ENCODE peak calls at places on chromosomes 6 and 20, in five cellular contexts. One of them, this sample, is unnamed.

GRCh38 chr6:105642708-105643107 is 239.8 kb upstream of the PREP start:
- DNase-seq in lower leg skin: no peak
- DNase-seq in RWPE1: peak
- DNase-seq in choroid plexus epithelial cell: peak
- DNase-seq in astrocyte of the spinal cord: peak
- DNase-seq in this sample: no peak

GRCh38 chr6:149079911-149080501 is 237.5 kb upstream of the TAB2 start:
- DNase-seq in lower leg skin: no peak
- DNase-seq in RWPE1: peak
- DNase-seq in choroid plexus epithelial cell: no peak
- DNase-seq in astrocyte of the spinal cord: peak
- DNase-seq in this sample: no peak

GRCh38 chr6:73339340-73339739 is 14.7 kb downstream of the DPPA5 start:
- DNase-seq in lower leg skin: peak
- DNase-seq in RWPE1: peak
- DNase-seq in choroid plexus epithelial cell: no peak
- DNase-seq in astrocyte of the spinal cord: peak
- DNase-seq in this sample: no peak

GRCh38 chr20:2114990-2115681 is 13.5 kb downstream of the STK35 start:
- DNase-seq in lower leg skin: no peak
- DNase-seq in RWPE1: no peak
- DNase-seq in choroid plexus epithelial cell: peak
- DNase-seq in astrocyte of the spinal cord: no peak
- DNase-seq in this sample: no peak

GRCh38 chr20:48776306-48776705 is 51.5 kb downstream of the PREX1 start:
- DNase-seq in lower leg skin: no peak
- DNase-seq in RWPE1: no peak
- DNase-seq in choroid plexus epithelial cell: peak
- DNase-seq in astrocyte of the spinal cord: peak
- DNase-seq in this sample: no peak

GRCh38 chr20:45408646-45409213 is 641 bp downstream of the DBNDD2 start:
- DNase-seq in lower leg skin: no peak
- DNase-seq in RWPE1: no peak
- DNase-seq in choroid plexus epithelial cell: no peak
- DNase-seq in astrocyte of the spinal cord: no peak
- DNase-seq in this sample: no peak

GRCh38 chr6:18277181-18278006 is 13.1 kb upstream of the DEK start:
- DNase-seq in lower leg skin: no peak
- DNase-seq in RWPE1: no peak
- DNase-seq in choroid plexus epithelial cell: no peak
- DNase-seq in astrocyte of the spinal cord: no peak
- DNase-seq in this sample: no peak

GRCh38 chr20:51624157-51624731 is 81.7 kb upstream of the NFATC2 start:
- DNase-seq in lower leg skin: peak
- DNase-seq in RWPE1: peak
- DNase-seq in choroid plexus epithelial cell: peak
- DNase-seq in astrocyte of the spinal cord: peak
- DNase-seq in this sample: peak

GRCh38 chr6:161079566-161080262 is 88.1 kb downstream of the MAP3K4 start:
- DNase-seq in lower leg skin: no peak
- DNase-seq in RWPE1: peak
- DNase-seq in choroid plexus epithelial cell: peak
- DNase-seq in astrocyte of the spinal cord: peak
- DNase-seq in this sample: no peak

GRCh38 chr20:50014570-50015562 is 32.1 kb downstream of the SNAI1 start:
- DNase-seq in lower leg skin: no peak
- DNase-seq in RWPE1: no peak
- DNase-seq in choroid plexus epithelial cell: no peak
- DNase-seq in astrocyte of the spinal cord: no peak
- DNase-seq in this sample: no peak

DNA sequence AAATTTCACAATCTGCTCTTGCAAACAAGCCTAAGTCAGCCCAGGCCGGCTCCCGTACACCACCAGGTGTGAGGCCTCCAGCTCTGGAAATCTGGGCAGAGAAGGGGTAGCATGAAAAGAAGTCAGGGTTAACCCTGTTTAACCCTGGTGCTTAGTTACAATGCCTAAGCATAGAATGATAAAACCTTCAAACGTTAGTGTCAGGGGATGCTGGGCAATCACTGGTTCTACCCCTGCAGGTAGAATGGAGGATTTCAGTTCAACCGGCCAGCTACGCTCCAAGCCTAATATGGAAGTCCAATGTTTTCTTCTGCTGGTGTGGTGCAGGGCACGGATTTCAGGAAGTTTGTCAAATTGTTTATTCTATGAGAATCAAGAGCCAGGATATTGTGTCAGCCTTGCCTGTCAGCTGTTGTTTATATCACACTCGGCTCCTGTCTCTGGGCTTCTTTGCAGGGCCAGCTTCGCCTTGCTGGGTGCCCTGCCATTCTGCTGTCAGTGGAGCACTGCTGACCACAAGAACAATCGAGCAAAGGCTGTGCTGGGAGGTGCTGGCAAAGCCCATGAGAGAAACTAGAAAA is 20.2 kb upstream of the CD93 start:
- DNase-seq in lower leg skin: no peak
- DNase-seq in RWPE1: no peak
- DNase-seq in choroid plexus epithelial cell: peak
- DNase-seq in astrocyte of the spinal cord: no peak
- DNase-seq in this sample: no peak
- TF ChIP-seq CTCF in lower leg skin: no peak
- TF ChIP-seq CTCF in RWPE1: no peak
- TF ChIP-seq CTCF in choroid plexus epithelial cell: peak
- TF ChIP-seq CTCF in astrocyte of the spinal cord: no peak
- TF ChIP-seq CTCF in this sample: no peak

GRCh38 chr6:35341557-35341956 is 801 bp upstream of the PPARD start:
- DNase-seq in lower leg skin: peak
- DNase-seq in RWPE1: no peak
- DNase-seq in choroid plexus epithelial cell: no peak
- DNase-seq in astrocyte of the spinal cord: no peak
- DNase-seq in this sample: no peak

GRCh38 chr6:35343835-35344550 is 1.6 kb downstream of the PPARD start:
- DNase-seq in lower leg skin: peak
- DNase-seq in RWPE1: no peak
- DNase-seq in choroid plexus epithelial cell: peak
- DNase-seq in astrocyte of the spinal cord: no peak
- DNase-seq in this sample: no peak

GRCh38 chr6:35343092-35343834 is 905 bp downstream of the PPARD start:
- DNase-seq in lower leg skin: peak
- DNase-seq in RWPE1: no peak
- DNase-seq in choroid plexus epithelial cell: peak
- DNase-seq in astrocyte of the spinal cord: peak
- DNase-seq in this sample: no peak

GRCh38 chr6:35342258-35343091 is at the start of gene PPARD:
- DNase-seq in lower leg skin: peak
- DNase-seq in RWPE1: peak
- DNase-seq in choroid plexus epithelial cell: peak
- DNase-seq in astrocyte of the spinal cord: peak
- DNase-seq in this sample: peak
- TF ChIP-seq CTCF in lower leg skin: peak
- TF ChIP-seq CTCF in RWPE1: peak
- TF ChIP-seq CTCF in choroid plexus epithelial cell: peak
- TF ChIP-seq CTCF in astrocyte of the spinal cord: peak
- TF ChIP-seq CTCF in this sample: peak

GRCh38 chr6:154166140-154166539 is 127.1 kb downstream of the OPRM1 start:
- DNase-seq in lower leg skin: no peak
- DNase-seq in RWPE1: no peak
- DNase-seq in choroid plexus epithelial cell: no peak
- DNase-seq in astrocyte of the spinal cord: no peak
- DNase-seq in this sample: no peak
- TF ChIP-seq CTCF in lower leg skin: no peak
- TF ChIP-seq CTCF in RWPE1: no peak
- TF ChIP-seq CTCF in choroid plexus epithelial cell: no peak
- TF ChIP-seq CTCF in astrocyte of the spinal cord: no peak
- TF ChIP-seq CTCF in this sample: no peak

GRCh38 chr6:157323924-157324276 is 581 bp upstream of the TMEM242 start:
- DNase-seq in lower leg skin: peak
- DNase-seq in RWPE1: peak
- DNase-seq in choroid plexus epithelial cell: peak
- DNase-seq in astrocyte of the spinal cord: peak
- DNase-seq in this sample: peak
- TF ChIP-seq CTCF in lower leg skin: no peak
- TF ChIP-seq CTCF in RWPE1: peak
- TF ChIP-seq CTCF in choroid plexus epithelial cell: peak
- TF ChIP-seq CTCF in astrocyte of the spinal cord: peak
- TF ChIP-seq CTCF in this sample: no peak

GRCh38 chr20:59723607-59724456 is 119.5 kb downstream of the PHACTR3 start:
- DNase-seq in lower leg skin: peak
- DNase-seq in RWPE1: no peak
- DNase-seq in choroid plexus epithelial cell: no peak
- DNase-seq in astrocyte of the spinal cord: no peak
- DNase-seq in this sample: no peak

GRCh38 chr20:59725476-59726119 is 121.3 kb downstream of the PHACTR3 start:
- DNase-seq in lower leg skin: peak
- DNase-seq in RWPE1: no peak
- DNase-seq in choroid plexus epithelial cell: no peak
- DNase-seq in astrocyte of the spinal cord: no peak
- DNase-seq in this sample: no peak

GRCh38 chr20:59721386-59721785 is 117.0 kb downstream of the PHACTR3 start:
- DNase-seq in lower leg skin: no peak
- DNase-seq in RWPE1: no peak
- DNase-seq in choroid plexus epithelial cell: no peak
- DNase-seq in astrocyte of the spinal cord: no peak
- DNase-seq in this sample: no peak

GRCh38 chr20:59724457-59725366 is 120.4 kb downstream of the PHACTR3 start:
- DNase-seq in lower leg skin: no peak
- DNase-seq in RWPE1: no peak
- DNase-seq in choroid plexus epithelial cell: no peak
- DNase-seq in astrocyte of the spinal cord: no peak
- DNase-seq in this sample: no peak

GRCh38 chr20:59723108-59723500 is 118.8 kb downstream of the PHACTR3 start:
- DNase-seq in lower leg skin: no peak
- DNase-seq in RWPE1: no peak
- DNase-seq in choroid plexus epithelial cell: no peak
- DNase-seq in astrocyte of the spinal cord: no peak
- DNase-seq in this sample: no peak
- TF ChIP-seq CTCF in lower leg skin: no peak
- TF ChIP-seq CTCF in RWPE1: no peak
- TF ChIP-seq CTCF in choroid plexus epithelial cell: no peak
- TF ChIP-seq CTCF in astrocyte of the spinal cord: no peak
- TF ChIP-seq CTCF in this sample: no peak

DNA sequence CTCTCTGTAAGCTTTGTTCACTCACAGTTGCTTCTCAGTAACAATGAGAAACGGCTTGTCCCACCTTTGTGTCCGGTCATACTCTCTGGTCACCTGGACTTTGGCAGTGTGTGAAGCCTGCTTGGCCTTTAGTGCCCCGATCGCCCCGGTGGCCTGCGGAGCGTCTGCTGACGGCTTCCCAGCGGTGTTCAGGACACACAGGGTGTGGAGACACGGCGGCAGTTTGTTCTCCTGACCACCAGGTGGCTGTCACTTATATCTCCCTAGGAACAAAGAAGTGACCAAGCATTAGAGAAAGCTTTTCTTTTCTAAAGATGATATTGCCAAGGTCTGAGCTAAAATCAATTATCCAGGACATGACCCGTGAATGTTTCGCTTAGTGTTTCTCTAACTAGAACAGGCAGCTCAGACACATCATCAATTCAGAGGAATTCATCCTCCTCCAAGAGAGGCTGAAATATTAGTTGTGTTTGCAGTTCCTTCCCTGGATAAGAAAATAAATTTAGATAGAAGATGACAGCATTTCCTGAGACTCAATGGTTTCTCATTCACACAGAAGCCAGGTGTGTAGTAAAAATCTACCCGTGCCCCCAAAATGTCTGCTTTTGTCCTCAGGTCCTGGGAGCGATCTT is 167.4 kb upstream of the THBS2 start:
- DNase-seq in lower leg skin: no peak
- DNase-seq in RWPE1: no peak
- DNase-seq in choroid plexus epithelial cell: peak
- DNase-seq in astrocyte of the spinal cord: peak
- DNase-seq in this sample: no peak
- TF ChIP-seq CTCF in lower leg skin: no peak
- TF ChIP-seq CTCF in RWPE1: no peak
- TF ChIP-seq CTCF in choroid plexus epithelial cell: peak
- TF ChIP-seq CTCF in astrocyte of the spinal cord: peak
- TF ChIP-seq CTCF in this sample: no peak

GRCh38 chr20:44032583-44033138 is 118.0 kb downstream of the TOX2 start:
- DNase-seq in lower leg skin: peak
- DNase-seq in RWPE1: no peak
- DNase-seq in choroid plexus epithelial cell: no peak
- DNase-seq in astrocyte of the spinal cord: no peak
- DNase-seq in this sample: no peak
- TF ChIP-seq CTCF in lower leg skin: no peak
- TF ChIP-seq CTCF in RWPE1: no peak
- TF ChIP-seq CTCF in choroid plexus epithelial cell: no peak
- TF ChIP-seq CTCF in astrocyte of the spinal cord: no peak
- TF ChIP-seq CTCF in this sample: no peak

GRCh38 chr6:46103437-46103836 is 26.4 kb upstream of the ENPP4 start:
- DNase-seq in lower leg skin: no peak
- DNase-seq in RWPE1: no peak
- DNase-seq in choroid plexus epithelial cell: no peak
- DNase-seq in astrocyte of the spinal cord: no peak
- DNase-seq in this sample: no peak
- TF ChIP-seq CTCF in lower leg skin: no peak
- TF ChIP-seq CTCF in RWPE1: no peak
- TF ChIP-seq CTCF in choroid plexus epithelial cell: no peak
- TF ChIP-seq CTCF in astrocyte of the spinal cord: no peak
- TF ChIP-seq CTCF in this sample: no peak

DNA sequence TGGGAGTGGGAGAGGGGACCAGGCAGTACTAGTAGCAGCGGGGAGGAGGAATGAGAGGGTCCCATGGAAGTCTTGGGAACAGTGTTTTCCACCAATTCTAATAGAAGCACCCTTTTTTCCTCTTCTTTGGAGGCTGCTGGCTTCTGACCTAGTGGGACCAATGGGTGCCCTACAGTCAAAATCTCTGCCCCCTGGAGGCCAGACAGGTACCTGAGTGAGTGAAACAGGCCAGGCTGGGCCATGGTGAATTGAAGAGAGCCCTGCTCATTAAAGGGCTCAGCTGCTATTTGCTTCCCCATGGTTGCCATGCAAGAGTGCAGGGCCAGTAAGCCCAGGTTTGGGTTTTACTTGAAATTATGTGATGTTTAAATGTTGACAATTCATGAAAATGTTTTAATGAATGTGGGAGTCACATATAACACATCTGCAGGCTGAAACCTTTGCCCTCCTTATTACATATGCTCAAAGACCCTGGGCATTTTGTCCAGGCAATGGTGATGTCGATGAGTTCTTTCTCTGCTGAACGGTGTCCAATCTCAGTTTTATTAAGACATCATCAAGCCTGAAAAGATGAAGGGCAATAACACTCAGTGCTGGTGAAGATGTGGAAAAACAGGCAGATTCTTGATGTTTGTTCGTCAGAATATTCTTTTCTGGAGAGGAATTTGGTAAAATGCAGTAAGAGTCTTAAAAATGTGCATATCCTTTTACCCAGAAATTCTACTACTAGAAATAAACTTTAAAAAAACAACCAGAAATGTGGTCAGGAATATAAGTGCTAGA is 42.3 kb upstream of the OCSTAMP start:
- DNase-seq in lower leg skin: peak
- DNase-seq in RWPE1: no peak
- DNase-seq in choroid plexus epithelial cell: no peak
- DNase-seq in astrocyte of the spinal cord: no peak
- DNase-seq in this sample: no peak
- TF ChIP-seq CTCF in lower leg skin: no peak
- TF ChIP-seq CTCF in RWPE1: no peak
- TF ChIP-seq CTCF in choroid plexus epithelial cell: no peak
- TF ChIP-seq CTCF in astrocyte of the spinal cord: no peak
- TF ChIP-seq CTCF in this sample: no peak

GRCh38 chr6:152096863-152097496 is 289.5 kb downstream of the ESR1 start:
- DNase-seq in lower leg skin: no peak
- DNase-seq in RWPE1: peak
- DNase-seq in choroid plexus epithelial cell: peak
- DNase-seq in astrocyte of the spinal cord: peak
- DNase-seq in this sample: no peak
- TF ChIP-seq CTCF in lower leg skin: no peak
- TF ChIP-seq CTCF in RWPE1: no peak
- TF ChIP-seq CTCF in choroid plexus epithelial cell: peak
- TF ChIP-seq CTCF in astrocyte of the spinal cord: peak
- TF ChIP-seq CTCF in this sample: no peak